ENCODE peak calls at places on chromosomes 13 and 19, in six cellular contexts. O is tibial nerve, T is NT2/D1, Q is fibroblast of lung, Z is brain microvascular endothelial cell, U is lower leg skin. D is an unnamed sample.

GRCh38 chr19:41327499-41328156 is 17.7 kb downstream of the CCDC97 start:
- DNase-seq in O (no peak), T (no peak), U (peak), Z (no peak), Q (peak), D (no peak)

GRCh38 chr19:46607441-46607841 is 6.3 kb downstream of the CALM3 start:
- DNase-seq in U (peak), Z (no peak), Q (no peak), O (peak), T (no peak), D (no peak)

GRCh38 chr13:34900288-34900739 is 41.8 kb upstream of the NBEA start:
- DNase-seq in T (peak), U (no peak), Q (no peak), Z (no peak), O (no peak), D (no peak)

GRCh38 chr19:36115453-36116343 is at the start of gene TBCB:
- DNase-seq in U (peak), Q (peak), T (no peak), O (peak), Z (peak), D (no peak)

GRCh38 chr19:12237143-12237839 is 57.4 kb downstream of the ZNF44 start:
- DNase-seq in U (no peak), T (no peak), Z (no peak), Q (no peak), O (no peak), D (no peak)

GRCh38 chr13:43297967-43298366 is 274.6 kb downstream of the DNAJC15 start:
- DNase-seq in Z (no peak), U (no peak), Q (no peak), O (no peak), T (no peak), D (no peak)

GRCh38 chr19:5037936-5038335 is 69.0 kb downstream of the KDM4B start:
- DNase-seq in O (no peak), T (no peak), Z (no peak), U (no peak), Q (no peak), D (no peak)

GRCh38 chr13:82717249-82717648 is 1165.0 kb downstream of the SLITRK1 start:
- DNase-seq in T (no peak), Q (peak), U (no peak), O (no peak), Z (peak), D (peak)

GRCh38 chr19:45235485-45235884 is 9.7 kb downstream of the EXOC3L2 start:
- DNase-seq in O (no peak), Z (no peak), U (no peak), Q (no peak), T (no peak), D (no peak)

GRCh38 chr13:99973786-99974185 is 2.2 kb upstream of the ZIC5 start:
- DNase-seq in T (no peak), Q (no peak), O (no peak), U (no peak), Z (no peak), D (no peak)
- H3K4me3 ChIP-seq in T (no peak), Q (no peak), O (no peak), U (no peak), Z (no peak), D (no peak)

DNA sequence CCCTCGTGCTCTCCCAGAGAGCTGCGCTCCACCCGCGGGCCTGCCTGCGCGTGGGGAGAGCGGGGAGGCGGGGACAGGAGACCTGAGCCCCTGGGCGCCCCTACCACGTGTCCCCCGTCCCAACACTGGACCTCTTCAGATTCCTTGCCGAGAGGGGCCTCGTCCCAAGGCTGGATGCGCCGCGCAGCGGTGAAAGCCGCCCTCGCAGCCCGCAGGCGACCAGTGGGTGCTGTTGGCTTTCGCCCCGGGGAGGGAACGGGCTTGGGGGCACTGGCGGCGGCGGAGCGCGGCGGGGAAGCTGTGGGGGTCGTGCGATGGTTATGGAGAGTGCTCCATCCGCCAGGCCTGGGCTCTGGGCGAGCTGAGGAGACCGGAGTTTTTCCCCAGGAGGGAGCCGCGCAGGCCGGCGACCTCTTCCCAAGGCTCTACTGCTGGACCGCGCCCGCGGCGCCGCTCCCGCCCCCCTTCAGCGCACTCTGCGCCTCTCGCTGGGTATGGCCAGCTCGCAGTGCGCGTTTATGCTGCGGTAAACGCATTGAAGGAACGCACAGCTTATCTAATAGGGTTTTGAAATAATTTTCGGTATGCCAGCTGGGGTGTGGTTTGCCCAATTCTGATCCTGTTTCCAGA is 17.2 kb upstream of the RNF17 start:
- DNase-seq in Z (no peak), U (peak), Q (no peak), T (no peak), O (no peak), D (no peak)
- H3K4me3 ChIP-seq in Z (peak), U (no peak), Q (no peak), T (peak), O (no peak), D (no peak)

GRCh38 chr19:48796468-48797083 is 14.3 kb downstream of the BCAT2 start:
- DNase-seq in T (no peak), U (no peak), Q (no peak), O (no peak), Z (no peak), D (no peak)
- H3K4me3 ChIP-seq in T (no peak), U (no peak), Q (no peak), O (no peak), Z (no peak), D (no peak)

DNA sequence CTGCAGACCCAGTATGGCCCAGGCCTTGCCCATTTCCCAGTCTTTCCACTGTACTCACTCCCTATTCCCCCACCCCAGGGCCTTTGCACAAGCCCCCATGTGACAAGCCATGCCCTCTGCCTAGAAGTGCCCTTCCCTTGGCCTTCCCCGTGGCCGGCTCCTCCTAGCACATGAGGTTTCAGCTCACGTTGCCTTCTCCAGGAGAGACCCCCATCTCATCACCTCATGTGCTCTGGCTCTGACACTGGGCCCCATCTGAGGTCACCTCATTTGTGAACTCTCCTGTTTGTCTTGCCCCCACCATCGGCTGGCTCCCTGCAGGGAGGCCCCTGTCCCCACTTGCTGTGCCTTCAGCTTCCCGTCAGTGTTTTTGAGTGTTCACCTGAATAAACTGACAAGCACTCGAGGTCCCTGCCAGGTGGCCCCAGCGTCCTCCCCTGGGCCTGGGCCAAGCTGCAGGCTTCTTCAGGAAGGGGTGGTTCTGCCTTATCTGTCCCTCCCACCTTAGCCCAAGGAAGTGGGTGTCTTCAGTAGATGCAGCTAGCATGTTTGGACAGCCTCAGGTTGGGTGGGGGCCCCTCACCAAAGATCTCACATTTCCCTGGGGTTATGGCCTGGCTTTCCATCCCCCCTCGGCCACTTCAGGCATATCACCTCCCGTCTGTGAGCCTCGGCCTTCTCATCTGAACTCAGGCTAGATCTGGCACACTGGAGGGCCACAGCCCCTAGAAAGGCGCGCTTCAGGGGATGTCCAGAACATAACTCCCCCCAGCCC is 3.8 kb upstream of the SLC25A42 start:
- DNase-seq in T (no peak), O (no peak), U (no peak), Q (no peak), Z (no peak), D (no peak)
- H3K4me3 ChIP-seq in T (no peak), O (no peak), U (no peak), Q (no peak), Z (no peak), D (no peak)

GRCh38 chr19:10907925-10908324 is 20.5 kb downstream of the YIPF2 start:
- DNase-seq in Q (no peak), O (no peak), U (peak), T (no peak), Z (no peak), D (no peak)
- H3K4me3 ChIP-seq in Q (no peak), O (no peak), U (no peak), T (no peak), Z (no peak), D (no peak)

D was measured in AG09309.